ENCODE peak calls at places on chromosomes 16 and 17, in five cellular contexts. One of them, this sample, is unnamed.

GRCh38 chr16:22402191-22402590 is 27.8 kb upstream of the CDR2 start:
- DNase-seq in MCF 10A: no peak
- DNase-seq in neural crest cell: no peak
- DNase-seq in heart right ventricle: no peak
- DNase-seq in upper lobe of right lung: no peak
- DNase-seq in this sample: no peak

GRCh38 chr16:66161942-66162341 is 204.5 kb upstream of the CDH5 start:
- DNase-seq in MCF 10A: no peak
- DNase-seq in neural crest cell: no peak
- DNase-seq in heart right ventricle: no peak
- DNase-seq in upper lobe of right lung: no peak
- DNase-seq in this sample: no peak

GRCh38 chr17:71460943-71461342 is 659.9 kb upstream of the SOX9 start:
- DNase-seq in MCF 10A: peak
- DNase-seq in neural crest cell: peak
- DNase-seq in heart right ventricle: no peak
- DNase-seq in upper lobe of right lung: no peak
- DNase-seq in this sample: no peak

GRCh38 chr17:46002311-46002972 is 3.4 kb downstream of the STH start:
- DNase-seq in MCF 10A: peak
- DNase-seq in neural crest cell: peak
- DNase-seq in heart right ventricle: peak
- DNase-seq in upper lobe of right lung: peak
- DNase-seq in this sample: peak

GRCh38 chr16:65754799-65755691 is 611.4 kb upstream of the CDH5 start:
- DNase-seq in MCF 10A: no peak
- DNase-seq in neural crest cell: no peak
- DNase-seq in heart right ventricle: no peak
- DNase-seq in upper lobe of right lung: no peak
- DNase-seq in this sample: no peak

GRCh38 chr16:22071352-22071923 is 20.9 kb upstream of the VWA3A start:
- DNase-seq in MCF 10A: no peak
- DNase-seq in neural crest cell: no peak
- DNase-seq in heart right ventricle: no peak
- DNase-seq in upper lobe of right lung: no peak
- DNase-seq in this sample: no peak

GRCh38 chr17:1979182-1979980 is 45.8 kb downstream of the RTN4RL1 start:
- DNase-seq in MCF 10A: no peak
- DNase-seq in neural crest cell: no peak
- DNase-seq in heart right ventricle: no peak
- DNase-seq in upper lobe of right lung: no peak
- DNase-seq in this sample: no peak

GRCh38 chr17:79627184-79627765 is 16.4 kb upstream of the RBFOX3 start:
- DNase-seq in MCF 10A: no peak
- DNase-seq in neural crest cell: no peak
- DNase-seq in heart right ventricle: no peak
- DNase-seq in upper lobe of right lung: peak
- DNase-seq in this sample: no peak

GRCh38 chr16:4176794-4177438 is 60.7 kb upstream of the ADCY9 start:
- DNase-seq in MCF 10A: peak
- DNase-seq in neural crest cell: no peak
- DNase-seq in heart right ventricle: no peak
- DNase-seq in upper lobe of right lung: no peak
- DNase-seq in this sample: no peak

GRCh38 chr17:9020096-9020823 is 1.1 kb upstream of the NTN1 start:
- DNase-seq in MCF 10A: no peak
- DNase-seq in neural crest cell: no peak
- DNase-seq in heart right ventricle: no peak
- DNase-seq in upper lobe of right lung: no peak
- DNase-seq in this sample: no peak

GRCh38 chr17:1989135-1989534 is 36.0 kb downstream of the RTN4RL1 start:
- DNase-seq in MCF 10A: peak
- DNase-seq in neural crest cell: no peak
- DNase-seq in heart right ventricle: no peak
- DNase-seq in upper lobe of right lung: no peak
- DNase-seq in this sample: no peak

GRCh38 chr17:79089720-79090502 is 15.3 kb downstream of the ENGASE start:
- DNase-seq in MCF 10A: no peak
- DNase-seq in neural crest cell: no peak
- DNase-seq in heart right ventricle: no peak
- DNase-seq in upper lobe of right lung: no peak
- DNase-seq in this sample: no peak

GRCh38 chr17:75733471-75733870 is 12.2 kb downstream of the ITGB4 start:
- DNase-seq in MCF 10A: no peak
- DNase-seq in neural crest cell: no peak
- DNase-seq in heart right ventricle: no peak
- DNase-seq in upper lobe of right lung: no peak
- DNase-seq in this sample: no peak

GRCh38 chr17:50397111-50397918 is at the start of gene LRRC59:
- DNase-seq in MCF 10A: peak
- DNase-seq in neural crest cell: peak
- DNase-seq in heart right ventricle: peak
- DNase-seq in upper lobe of right lung: peak
- DNase-seq in this sample: peak

GRCh38 chr16:70151941-70152509 is 21.6 kb upstream of the CLEC18C start:
- DNase-seq in MCF 10A: peak
- DNase-seq in neural crest cell: no peak
- DNase-seq in heart right ventricle: no peak
- DNase-seq in upper lobe of right lung: no peak
- DNase-seq in this sample: peak

GRCh38 chr16:81148277-81148676 is 52.1 kb upstream of the GCSH start:
- DNase-seq in MCF 10A: no peak
- DNase-seq in neural crest cell: no peak
- DNase-seq in heart right ventricle: no peak
- DNase-seq in upper lobe of right lung: no peak
- DNase-seq in this sample: no peak

GRCh38 chr17:15432807-15433547 is 34.4 kb downstream of the CDRT4 start:
- DNase-seq in MCF 10A: no peak
- DNase-seq in neural crest cell: no peak
- DNase-seq in heart right ventricle: no peak
- DNase-seq in upper lobe of right lung: no peak
- DNase-seq in this sample: no peak

GRCh38 chr17:41678907-41679739 is 9.6 kb upstream of the EIF1 start:
- DNase-seq in MCF 10A: peak
- DNase-seq in neural crest cell: no peak
- DNase-seq in heart right ventricle: no peak
- DNase-seq in upper lobe of right lung: no peak
- DNase-seq in this sample: no peak

GRCh38 chr17:19372866-19373505 is 5.3 kb upstream of the MAPK7 start:
- DNase-seq in MCF 10A: no peak
- DNase-seq in neural crest cell: no peak
- DNase-seq in heart right ventricle: no peak
- DNase-seq in upper lobe of right lung: no peak
- DNase-seq in this sample: no peak

GRCh38 chr16:23607740-23608139 is 11.6 kb upstream of the NDUFAB1 start:
- DNase-seq in MCF 10A: peak
- DNase-seq in neural crest cell: no peak
- DNase-seq in heart right ventricle: no peak
- DNase-seq in upper lobe of right lung: no peak
- DNase-seq in this sample: no peak

GRCh38 chr16:60127196-60127595 is 1393.1 kb upstream of the GOT2 start:
- DNase-seq in MCF 10A: no peak
- DNase-seq in neural crest cell: no peak
- DNase-seq in heart right ventricle: no peak
- DNase-seq in upper lobe of right lung: no peak
- DNase-seq in this sample: no peak

GRCh38 chr17:48704521-48704920 is 17.8 kb downstream of the PRAC1 start:
- DNase-seq in MCF 10A: no peak
- DNase-seq in neural crest cell: no peak
- DNase-seq in heart right ventricle: no peak
- DNase-seq in upper lobe of right lung: no peak
- DNase-seq in this sample: no peak

GRCh38 chr17:72175263-72175662 is 54.4 kb downstream of the SOX9 start:
- DNase-seq in MCF 10A: no peak
- DNase-seq in neural crest cell: no peak
- DNase-seq in heart right ventricle: no peak
- DNase-seq in upper lobe of right lung: no peak
- DNase-seq in this sample: no peak

GRCh38 chr17:44383363-44383762 is 6.1 kb downstream of the ITGA2B start:
- DNase-seq in MCF 10A: no peak
- DNase-seq in neural crest cell: no peak
- DNase-seq in heart right ventricle: no peak
- DNase-seq in upper lobe of right lung: no peak
- DNase-seq in this sample: no peak

GRCh38 chr16:10744370-10745030 is 858 bp downstream of the NUBP1 start:
- DNase-seq in MCF 10A: no peak
- DNase-seq in neural crest cell: no peak
- DNase-seq in heart right ventricle: no peak
- DNase-seq in upper lobe of right lung: peak
- DNase-seq in this sample: peak

GRCh38 chr16:87076950-87077749 is 240.0 kb downstream of the C16orf95 start:
- DNase-seq in MCF 10A: peak
- DNase-seq in neural crest cell: peak
- DNase-seq in heart right ventricle: peak
- DNase-seq in upper lobe of right lung: peak
- DNase-seq in this sample: peak

GRCh38 chr16:67184453-67185002 is 765 bp upstream of the MATCAP1 start:
- DNase-seq in MCF 10A: no peak
- DNase-seq in neural crest cell: no peak
- DNase-seq in heart right ventricle: peak
- DNase-seq in upper lobe of right lung: no peak
- DNase-seq in this sample: no peak

GRCh38 chr16:89156740-89157645 is 14.6 kb upstream of the CDH15 start:
- DNase-seq in MCF 10A: no peak
- DNase-seq in neural crest cell: no peak
- DNase-seq in heart right ventricle: no peak
- DNase-seq in upper lobe of right lung: no peak
- DNase-seq in this sample: no peak

GRCh38 chr16:89918453-89919347 is at the start of gene MC1R:
- DNase-seq in MCF 10A: no peak
- DNase-seq in neural crest cell: peak
- DNase-seq in heart right ventricle: no peak
- DNase-seq in upper lobe of right lung: no peak
- DNase-seq in this sample: no peak

GRCh38 chr16:86222965-86223551 is 287.3 kb upstream of the FOXF1 start:
- DNase-seq in MCF 10A: peak
- DNase-seq in neural crest cell: no peak
- DNase-seq in heart right ventricle: no peak
- DNase-seq in upper lobe of right lung: no peak
- DNase-seq in this sample: no peak

GRCh38 chr16:62240722-62241121 is 204.5 kb upstream of the CDH8 start:
- DNase-seq in MCF 10A: no peak
- DNase-seq in neural crest cell: no peak
- DNase-seq in heart right ventricle: no peak
- DNase-seq in upper lobe of right lung: no peak
- DNase-seq in this sample: no peak

GRCh38 chr17:37744633-37744927 is 279 bp downstream of the HNF1B start:
- DNase-seq in MCF 10A: no peak
- DNase-seq in neural crest cell: no peak
- DNase-seq in heart right ventricle: no peak
- DNase-seq in upper lobe of right lung: no peak
- DNase-seq in this sample: no peak

GRCh38 chr17:37746617-37747016 is 1.8 kb upstream of the HNF1B start:
- DNase-seq in MCF 10A: no peak
- DNase-seq in neural crest cell: no peak
- DNase-seq in heart right ventricle: no peak
- DNase-seq in upper lobe of right lung: no peak
- DNase-seq in this sample: no peak

GRCh38 chr17:37745801-37746426 is 1.1 kb upstream of the HNF1B start:
- DNase-seq in MCF 10A: no peak
- DNase-seq in neural crest cell: no peak
- DNase-seq in heart right ventricle: no peak
- DNase-seq in upper lobe of right lung: no peak
- DNase-seq in this sample: no peak

GRCh38 chr17:37743875-37744632 is 805 bp downstream of the HNF1B start:
- DNase-seq in MCF 10A: no peak
- DNase-seq in neural crest cell: peak
- DNase-seq in heart right ventricle: no peak
- DNase-seq in upper lobe of right lung: peak
- DNase-seq in this sample: no peak

GRCh38 chr17:37744961-37745800 is at the start of gene HNF1B:
- DNase-seq in MCF 10A: no peak
- DNase-seq in neural crest cell: no peak
- DNase-seq in heart right ventricle: no peak
- DNase-seq in upper lobe of right lung: peak
- DNase-seq in this sample: peak
- TF ChIP-seq CTCF in MCF 10A: no peak
- TF ChIP-seq CTCF in neural crest cell: no peak
- TF ChIP-seq CTCF in heart right ventricle: no peak
- TF ChIP-seq CTCF in upper lobe of right lung: no peak
- TF ChIP-seq CTCF in this sample: no peak

DNA sequence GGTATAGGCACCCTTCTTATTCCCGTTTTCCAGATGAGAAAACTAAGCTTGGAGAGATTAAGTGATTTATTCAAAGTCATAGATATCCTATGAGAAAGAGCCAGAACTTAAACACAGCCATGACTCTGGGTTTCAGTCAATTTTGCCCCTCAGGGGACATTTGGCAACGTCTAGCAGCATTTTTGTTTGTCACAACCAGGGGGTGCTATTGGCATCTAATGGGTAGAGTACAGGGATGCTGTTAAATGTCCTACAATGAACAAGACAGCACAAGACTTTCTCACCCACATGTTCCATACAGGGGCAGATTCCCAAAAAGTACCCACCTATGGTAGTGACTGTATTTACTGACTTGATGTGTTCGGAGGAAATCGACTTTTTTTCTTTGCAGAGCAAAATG is 4.8 kb upstream of the SHISA9 start:
- DNase-seq in MCF 10A: peak
- DNase-seq in neural crest cell: peak
- DNase-seq in heart right ventricle: no peak
- DNase-seq in upper lobe of right lung: no peak
- DNase-seq in this sample: no peak
- TF ChIP-seq CTCF in MCF 10A: peak
- TF ChIP-seq CTCF in neural crest cell: peak
- TF ChIP-seq CTCF in heart right ventricle: no peak
- TF ChIP-seq CTCF in upper lobe of right lung: peak
- TF ChIP-seq CTCF in this sample: no peak

DNA sequence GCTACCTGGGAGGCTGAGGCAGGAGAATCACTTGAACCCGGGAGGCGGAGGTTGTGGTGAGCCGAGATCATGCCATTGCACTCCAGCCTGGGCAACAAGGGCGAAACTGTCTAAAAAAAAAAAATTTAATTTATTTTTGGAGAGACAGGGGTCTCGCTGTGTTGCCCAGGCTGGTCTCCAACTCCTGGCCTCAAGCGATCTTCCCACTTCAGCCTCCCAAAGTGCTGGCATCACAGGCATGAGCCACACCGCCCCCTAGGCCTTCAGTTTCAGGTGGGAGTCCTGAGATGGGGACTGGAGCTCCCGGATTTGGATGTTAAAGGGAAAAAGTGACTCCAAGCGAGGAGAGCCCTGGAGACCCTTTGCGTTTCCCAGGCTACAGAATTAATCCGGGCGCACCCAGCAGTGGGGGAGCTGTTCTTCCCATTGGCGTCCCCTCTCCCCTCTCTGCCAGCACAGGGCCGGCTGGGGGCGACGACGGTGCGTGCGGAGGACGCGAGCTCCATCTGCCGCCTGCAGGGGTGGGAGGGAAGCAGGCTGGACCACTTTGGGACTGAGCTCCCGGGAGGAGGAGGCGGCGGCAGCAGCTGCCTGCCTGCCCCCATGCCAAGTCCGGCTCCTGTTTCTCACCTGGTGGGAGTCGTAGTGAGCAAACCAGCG is 49.3 kb upstream of the USP7 start:
- DNase-seq in MCF 10A: no peak
- DNase-seq in neural crest cell: peak
- DNase-seq in heart right ventricle: peak
- DNase-seq in upper lobe of right lung: no peak
- DNase-seq in this sample: no peak
- TF ChIP-seq CTCF in MCF 10A: no peak
- TF ChIP-seq CTCF in neural crest cell: peak
- TF ChIP-seq CTCF in heart right ventricle: peak
- TF ChIP-seq CTCF in upper lobe of right lung: no peak
- TF ChIP-seq CTCF in this sample: no peak

GRCh38 chr16:58027341-58028167 is 2.0 kb downstream of the MMP15 start:
- DNase-seq in MCF 10A: peak
- DNase-seq in neural crest cell: no peak
- DNase-seq in heart right ventricle: peak
- DNase-seq in upper lobe of right lung: peak
- DNase-seq in this sample: peak
- TF ChIP-seq CTCF in MCF 10A: no peak
- TF ChIP-seq CTCF in neural crest cell: no peak
- TF ChIP-seq CTCF in heart right ventricle: no peak
- TF ChIP-seq CTCF in upper lobe of right lung: no peak
- TF ChIP-seq CTCF in this sample: no peak